ENCODE peak calls at places on chromosomes 11 and 22, in seven cellular contexts. One of them, this sample, is unnamed.

GRCh38 chr22:25109878-25110595 is 89.6 kb upstream of the CRYBB3 start:
- DNase-seq in H1: no peak
- DNase-seq in HCT116: no peak
- DNase-seq in HepG2: peak; percentile 93
- DNase-seq in K562: no peak
- DNase-seq in SK-N-SH: no peak
- DNase-seq in GM12878: no peak
- DNase-seq in this sample: no peak

GRCh38 chr22:31082606-31083376 is 1.7 kb downstream of the SMTN start:
- DNase-seq in HepG2: peak; percentile 60
- DNase-seq in HCT116: peak; percentile 69
- DNase-seq in K562: peak; percentile 82
- DNase-seq in SK-N-SH: peak; percentile 58
- DNase-seq in GM12878: no peak
- DNase-seq in H1: peak; percentile 79
- DNase-seq in this sample: no peak

GRCh38 chr11:87460269-87460668 is 422.5 kb downstream of the TMEM135 start:
- DNase-seq in K562: no peak
- DNase-seq in SK-N-SH: no peak
- DNase-seq in HepG2: no peak
- DNase-seq in HCT116: no peak
- DNase-seq in GM12878: no peak
- DNase-seq in H1: no peak
- DNase-seq in this sample: no peak

GRCh38 chr11:44484211-44484610 is 81.3 kb upstream of the CD82 start:
- DNase-seq in K562: peak; percentile 39
- DNase-seq in H1: no peak
- DNase-seq in SK-N-SH: peak; percentile 68
- DNase-seq in GM12878: no peak
- DNase-seq in HepG2: peak; percentile 16
- DNase-seq in HCT116: peak; percentile 8
- DNase-seq in this sample: no peak

GRCh38 chr22:36297568-36297967 is 44.6 kb downstream of the APOL1 start:
- DNase-seq in H1: no peak
- DNase-seq in K562: no peak
- DNase-seq in SK-N-SH: no peak
- DNase-seq in GM12878: no peak
- DNase-seq in HCT116: no peak
- DNase-seq in HepG2: no peak
- DNase-seq in this sample: no peak

GRCh38 chr11:64876835-64877341 is 1.5 kb downstream of the EHD1 start:
- DNase-seq in HCT116: no peak
- DNase-seq in K562: no peak
- DNase-seq in HepG2: peak; percentile 39
- DNase-seq in GM12878: no peak
- DNase-seq in H1: no peak
- DNase-seq in SK-N-SH: no peak
- DNase-seq in this sample: no peak

GRCh38 chr11:287821-288327 is 1.1 kb upstream of the PGGHG start:
- DNase-seq in HCT116: no peak
- DNase-seq in H1: peak; percentile 63
- DNase-seq in GM12878: no peak
- DNase-seq in K562: peak; percentile 48
- DNase-seq in HepG2: no peak
- DNase-seq in SK-N-SH: peak; percentile 56
- DNase-seq in this sample: no peak

GRCh38 chr22:23822101-23822671 is 16.6 kb downstream of the DERL3 start:
- DNase-seq in K562: no peak
- DNase-seq in H1: no peak
- DNase-seq in HCT116: no peak
- DNase-seq in HepG2: no peak
- DNase-seq in SK-N-SH: peak; percentile 47
- DNase-seq in GM12878: no peak
- DNase-seq in this sample: no peak

GRCh38 chr11:75399344-75400109 is at the start of gene RPS3:
- DNase-seq in GM12878: peak; percentile 72
- DNase-seq in K562: peak; percentile 91
- DNase-seq in HCT116: peak; percentile 81
- DNase-seq in H1: peak; percentile 90
- DNase-seq in HepG2: peak; percentile 88
- DNase-seq in SK-N-SH: peak; percentile 90
- DNase-seq in this sample: peak; percentile 69

GRCh38 chr11:86558219-86558618 is 114.2 kb downstream of the ME3 start:
- DNase-seq in SK-N-SH: no peak
- DNase-seq in K562: no peak
- DNase-seq in H1: no peak
- DNase-seq in HepG2: no peak
- DNase-seq in HCT116: no peak
- DNase-seq in GM12878: no peak
- DNase-seq in this sample: no peak

GRCh38 chr11:47861762-47862161 is 13.6 kb upstream of the NUP160 start:
- DNase-seq in SK-N-SH: no peak
- DNase-seq in K562: peak; percentile 36
- DNase-seq in HepG2: no peak
- DNase-seq in H1: no peak
- DNase-seq in HCT116: no peak
- DNase-seq in GM12878: no peak
- DNase-seq in this sample: no peak

GRCh38 chr11:14342906-14343305 is 16.1 kb downstream of the RRAS2 start:
- DNase-seq in HCT116: no peak
- DNase-seq in HepG2: no peak
- DNase-seq in SK-N-SH: no peak
- DNase-seq in GM12878: no peak
- DNase-seq in H1: no peak
- DNase-seq in K562: no peak
- DNase-seq in this sample: no peak

GRCh38 chr11:100709233-100709999 is 22.3 kb downstream of the ARHGAP42 start:
- DNase-seq in SK-N-SH: no peak
- DNase-seq in H1: no peak
- DNase-seq in K562: peak; percentile 63
- DNase-seq in HepG2: no peak
- DNase-seq in HCT116: peak; percentile 26
- DNase-seq in GM12878: no peak
- DNase-seq in this sample: no peak

GRCh38 chr22:47596176-47596690 is 833.8 kb downstream of the TBC1D22A start:
- DNase-seq in GM12878: no peak
- DNase-seq in H1: no peak
- DNase-seq in HepG2: no peak
- DNase-seq in SK-N-SH: no peak
- DNase-seq in HCT116: no peak
- DNase-seq in K562: no peak
- DNase-seq in this sample: no peak

GRCh38 chr11:57485217-57486007 is 25.1 kb downstream of the RTN4RL2 start:
- DNase-seq in HepG2: no peak
- DNase-seq in SK-N-SH: no peak
- DNase-seq in HCT116: no peak
- DNase-seq in K562: no peak
- DNase-seq in GM12878: no peak
- DNase-seq in H1: no peak
- DNase-seq in this sample: no peak

GRCh38 chr11:66277475-66278391 is at the start of gene CNIH2:
- DNase-seq in K562: peak; percentile 76
- DNase-seq in HepG2: no peak
- DNase-seq in GM12878: no peak
- DNase-seq in HCT116: no peak
- DNase-seq in H1: peak; percentile 78
- DNase-seq in SK-N-SH: peak; percentile 93
- DNase-seq in this sample: no peak

GRCh38 chr22:18103527-18104269 is 6.9 kb upstream of the TUBA8 start:
- DNase-seq in HCT116: no peak
- DNase-seq in K562: no peak
- DNase-seq in GM12878: peak; percentile 65
- DNase-seq in SK-N-SH: no peak
- DNase-seq in H1: no peak
- DNase-seq in HepG2: no peak
- DNase-seq in this sample: no peak

GRCh38 chr11:125114518-125114917 is 3.1 kb upstream of the TMEM218 start:
- DNase-seq in K562: no peak
- DNase-seq in H1: peak; percentile 65
- DNase-seq in HepG2: peak; percentile 49
- DNase-seq in GM12878: no peak
- DNase-seq in HCT116: peak; percentile 34
- DNase-seq in SK-N-SH: no peak
- DNase-seq in this sample: no peak

GRCh38 chr22:23570681-23571080 is 9.4 kb downstream of the IGLL1 start:
- DNase-seq in GM12878: no peak
- DNase-seq in HepG2: no peak
- DNase-seq in HCT116: no peak
- DNase-seq in H1: no peak
- DNase-seq in SK-N-SH: no peak
- DNase-seq in K562: no peak
- DNase-seq in this sample: no peak

GRCh38 chr22:30717331-30717921 is 22.8 kb downstream of the OSBP2 start:
- DNase-seq in GM12878: no peak
- DNase-seq in K562: no peak
- DNase-seq in SK-N-SH: no peak
- DNase-seq in HepG2: peak; percentile 12
- DNase-seq in H1: no peak
- DNase-seq in HCT116: peak; percentile 54
- DNase-seq in this sample: no peak

GRCh38 chr22:49321477-49322055 is 506.1 kb downstream of the BRD1 start:
- DNase-seq in HCT116: no peak
- DNase-seq in SK-N-SH: peak; percentile 39
- DNase-seq in GM12878: no peak
- DNase-seq in K562: no peak
- DNase-seq in H1: peak; percentile 41
- DNase-seq in HepG2: no peak
- DNase-seq in this sample: no peak

GRCh38 chr11:44223261-44223660 is 86.7 kb downstream of the ALX4 start:
- DNase-seq in K562: no peak
- DNase-seq in H1: no peak
- DNase-seq in GM12878: no peak
- DNase-seq in HepG2: no peak
- DNase-seq in HCT116: no peak
- DNase-seq in SK-N-SH: no peak
- DNase-seq in this sample: no peak

GRCh38 chr22:41915035-41915782 is at the start of gene SHISA8:
- DNase-seq in GM12878: no peak
- DNase-seq in K562: peak; percentile 72
- DNase-seq in SK-N-SH: peak; percentile 70
- DNase-seq in H1: no peak
- DNase-seq in HCT116: no peak
- DNase-seq in HepG2: no peak
- DNase-seq in this sample: no peak

GRCh38 chr22:38798496-38798895 is 4.6 kb upstream of the DNAL4 start:
- DNase-seq in SK-N-SH: no peak
- DNase-seq in HepG2: no peak
- DNase-seq in K562: no peak
- DNase-seq in H1: no peak
- DNase-seq in HCT116: no peak
- DNase-seq in GM12878: no peak
- DNase-seq in this sample: no peak

GRCh38 chr22:38799265-38800002 is 5.5 kb upstream of the DNAL4 start:
- DNase-seq in H1: no peak
- DNase-seq in SK-N-SH: no peak
- DNase-seq in GM12878: no peak
- DNase-seq in HCT116: no peak
- DNase-seq in K562: no peak
- DNase-seq in HepG2: no peak
- DNase-seq in this sample: no peak

GRCh38 chr22:38802671-38803121 is 8.8 kb upstream of the DNAL4 start:
- DNase-seq in K562: no peak
- DNase-seq in HepG2: peak; percentile 53
- DNase-seq in HCT116: peak; percentile 62
- DNase-seq in H1: peak; percentile 52
- DNase-seq in GM12878: no peak
- DNase-seq in SK-N-SH: no peak
- DNase-seq in this sample: peak; percentile 64
- H3K4me3 ChIP-seq in K562: no peak overlapping the region
- H3K4me3 ChIP-seq in HepG2: no peak overlapping the region
- H3K4me3 ChIP-seq in HCT116: no peak overlapping the region
- H3K4me3 ChIP-seq in H1: peak overlapping the region; percentile 53
- H3K4me3 ChIP-seq in GM12878: no peak overlapping the region
- H3K4me3 ChIP-seq in SK-N-SH: no peak overlapping the region
- H3K4me3 ChIP-seq in this sample: peak overlapping the region; percentile 26

DNA sequence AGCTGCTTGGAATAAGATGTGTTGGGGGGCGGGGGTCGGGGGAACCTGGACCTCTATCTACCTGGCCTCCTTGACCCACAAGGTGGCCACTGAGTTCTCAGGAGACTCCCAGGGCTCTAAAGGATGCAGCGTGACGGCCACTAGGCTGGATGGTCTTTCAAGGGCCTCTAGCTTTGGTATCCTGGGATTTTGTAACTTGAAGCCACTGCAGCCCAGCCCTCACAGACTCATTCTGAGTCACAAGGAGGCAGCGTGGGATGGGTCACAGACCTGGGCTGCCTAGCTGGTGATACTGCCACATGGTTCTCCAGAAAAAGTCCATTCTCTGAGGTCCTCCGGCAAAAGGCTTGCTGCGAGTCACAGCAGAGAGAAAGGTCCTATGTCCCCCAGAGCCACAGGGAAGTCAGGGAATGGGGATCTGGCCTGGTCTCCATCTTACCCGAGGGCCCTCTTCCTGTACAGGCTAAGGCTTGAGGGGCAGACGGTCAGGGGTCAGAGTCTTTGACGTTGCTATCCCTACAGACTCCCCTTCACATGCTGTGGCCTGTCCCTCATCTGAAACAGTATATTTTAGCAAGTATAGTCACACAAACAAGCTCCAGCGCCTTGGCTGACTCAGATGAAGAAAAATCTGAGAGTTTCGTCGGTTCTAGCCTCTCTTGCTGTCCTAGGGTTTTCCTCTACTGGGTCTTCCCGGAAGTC is 52.4 kb downstream of the KCNC1 start:
- DNase-seq in HepG2: no peak
- DNase-seq in HCT116: peak; percentile 57
- DNase-seq in GM12878: no peak
- DNase-seq in H1: no peak
- DNase-seq in K562: no peak
- DNase-seq in SK-N-SH: no peak
- DNase-seq in this sample: no peak
- TF ChIP-seq SIN3A in HepG2: no peak
- TF ChIP-seq SIN3A in HCT116: no peak
- TF ChIP-seq SIN3A in GM12878: no peak
- TF ChIP-seq SIN3A in H1: no peak
- TF ChIP-seq SIN3A in K562: no peak
- TF ChIP-seq SIN3A in SK-N-SH: no peak
- TF ChIP-seq SIN3A in this sample: no peak

GRCh38 chr11:2299773-2300172 is 1.9 kb downstream of the C11orf21 start:
- DNase-seq in HCT116: no peak
- DNase-seq in GM12878: no peak
- DNase-seq in HepG2: no peak
- DNase-seq in K562: no peak
- DNase-seq in H1: no peak
- DNase-seq in SK-N-SH: no peak
- DNase-seq in this sample: no peak
- H3K4me3 ChIP-seq in HCT116: no peak overlapping the region
- H3K4me3 ChIP-seq in GM12878: no peak overlapping the region
- H3K4me3 ChIP-seq in HepG2: no peak overlapping the region
- H3K4me3 ChIP-seq in K562: no peak overlapping the region
- H3K4me3 ChIP-seq in H1: no peak overlapping the region
- H3K4me3 ChIP-seq in SK-N-SH: no peak overlapping the region
- H3K4me3 ChIP-seq in this sample: no peak overlapping the region

DNA sequence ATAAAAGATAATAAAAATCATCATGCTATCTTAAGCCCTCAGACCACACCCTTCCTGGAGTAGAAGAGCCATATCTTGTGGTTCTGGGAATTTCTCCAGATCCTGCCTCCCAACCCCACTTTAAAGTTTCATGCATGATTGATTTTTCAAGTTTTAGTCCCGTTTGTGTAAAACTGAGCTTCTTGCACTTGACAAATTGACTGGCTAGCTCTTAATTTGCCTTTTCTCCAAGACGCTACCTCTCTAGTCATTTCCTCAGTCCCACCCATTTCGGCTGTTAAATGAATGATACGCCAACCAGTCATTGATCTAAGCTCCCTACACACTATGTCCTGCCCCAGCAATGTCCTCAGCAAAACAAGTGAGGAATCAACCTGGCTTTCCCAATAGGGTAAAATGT is 71.8 kb upstream of the TEAD1 start:
- DNase-seq in SK-N-SH: no peak
- DNase-seq in GM12878: no peak
- DNase-seq in H1: no peak
- DNase-seq in HCT116: no peak
- DNase-seq in HepG2: no peak
- DNase-seq in K562: no peak
- DNase-seq in this sample: no peak
- TF ChIP-seq SIN3A in SK-N-SH: no peak
- TF ChIP-seq SIN3A in GM12878: no peak
- TF ChIP-seq SIN3A in H1: no peak
- TF ChIP-seq SIN3A in HCT116: no peak
- TF ChIP-seq SIN3A in HepG2: no peak
- TF ChIP-seq SIN3A in K562: no peak
- TF ChIP-seq SIN3A in this sample: no peak